ENCODE peak calls at places on chromosomes 12 and 14, in ten cellular contexts. W is SK-N-SH; J is esophagus squamous epithelium; D is CD4-positive, alpha-beta memory T cell; K is MM.1S; O is ovary; X is heart left ventricle; H is A549; L is vagina; Z is ascending aorta. G is an unnamed sample.

GRCh38 chr12:131333621-131334440 is 377.1 kb upstream of the SFSWAP start:
- DNase-seq in O (no peak), J (no peak), K (no peak), L (peak; percentile 91), X (no peak), D (no peak), H (no peak), Z (no peak), W (no peak), G (no peak)

GRCh38 chr12:95215925-95216324 is 1.3 kb downstream of the FGD6 start:
- DNase-seq in K (no peak), X (no peak), J (no peak), W (no peak), H (peak; percentile 41), Z (no peak), D (no peak), L (no peak), O (no peak), G (no peak)

GRCh38 chr12:3389911-3390310 is 101.1 kb upstream of the PRMT8 start:
- DNase-seq in K (no peak), H (no peak), D (no peak), X (no peak), Z (no peak), J (no peak), L (no peak), W (peak; percentile 36), O (no peak), G (no peak)

GRCh38 chr12:69555461-69555860 is 29.8 kb upstream of the CCT2 start:
- DNase-seq in D (no peak), Z (no peak), J (no peak), O (no peak), L (no peak), X (no peak), W (no peak), H (peak; percentile 51), K (no peak), G (no peak)

GRCh38 chr12:69151254-69151751 is 88.1 kb upstream of the CPSF6 start:
- DNase-seq in D (no peak), J (no peak), L (no peak), Z (no peak), O (no peak), X (no peak), W (no peak), K (no peak), H (no peak), G (no peak)

GRCh38 chr12:107903377-107904061 is 129.0 kb downstream of the ASCL4 start:
- DNase-seq in Z (no peak), W (peak; percentile 88), O (no peak), J (peak; percentile 1), K (peak; percentile 81), H (peak; percentile 47), X (peak; percentile 52), D (no peak), L (no peak), G (peak; percentile 47)

GRCh38 chr12:130713581-130713991 is 2.5 kb downstream of the RIMBP2 start:
- DNase-seq in X (no peak), K (no peak), Z (no peak), L (no peak), W (peak; percentile 51), O (peak; percentile 23), H (no peak), D (no peak), J (no peak), G (no peak)

GRCh38 chr14:105733081-105734065 is 207.0 kb downstream of the TMEM121 start:
- DNase-seq in K (no peak), H (no peak), O (no peak), J (no peak), Z (no peak), D (no peak), W (peak; percentile 11), X (no peak), L (peak; percentile 91), G (no peak)

GRCh38 chr12:51077930-51078329 is 5.5 kb downstream of the CSRNP2 start:
- DNase-seq in O (no peak), H (no peak), K (no peak), W (peak; percentile 22), Z (no peak), X (peak; percentile 41), D (no peak), J (no peak), L (no peak), G (no peak)

GRCh38 chr14:76955575-76956252 is 72.8 kb downstream of the IRF2BPL start:
- DNase-seq in J (no peak), D (peak; percentile 78), H (no peak), X (no peak), K (peak; percentile 27), Z (no peak), W (no peak), L (no peak), O (no peak), G (no peak)

GRCh38 chr12:55036326-55036725 is 16.6 kb downstream of the NEUROD4 start:
- DNase-seq in O (no peak), J (no peak), W (no peak), Z (no peak), D (peak; percentile 8), K (peak; percentile 9), X (no peak), H (no peak), L (no peak), G (no peak)

GRCh38 chr14:37596790-37597189 is 1.4 kb downstream of the TTC6 start:
- DNase-seq in H (no peak), Z (no peak), W (no peak), J (no peak), X (no peak), O (no peak), K (no peak), D (no peak), L (no peak), G (no peak)

GRCh38 chr14:58299665-58300202 is 1.4 kb downstream of the ARID4A start:
- DNase-seq in L (no peak), X (no peak), Z (no peak), K (no peak), O (no peak), H (no peak), W (no peak), J (no peak), D (no peak), G (no peak)

GRCh38 chr14:80658733-80659132 is 282.8 kb downstream of the CEP128 start:
- DNase-seq in X (no peak), D (no peak), H (no peak), K (no peak), Z (no peak), L (no peak), W (no peak), O (no peak), J (no peak), G (no peak)

GRCh38 chr12:114735011-114735410 is 51.0 kb upstream of the TBX3 start:
- DNase-seq in Z (no peak), K (no peak), O (no peak), D (no peak), L (no peak), W (no peak), H (no peak), J (no peak), X (no peak), G (no peak)

GRCh38 chr14:52911904-52912303 is 38.9 kb downstream of the FERMT2 start:
- DNase-seq in X (no peak), J (no peak), H (no peak), K (no peak), L (no peak), O (no peak), W (no peak), Z (no peak), D (no peak), G (no peak)

DNA sequence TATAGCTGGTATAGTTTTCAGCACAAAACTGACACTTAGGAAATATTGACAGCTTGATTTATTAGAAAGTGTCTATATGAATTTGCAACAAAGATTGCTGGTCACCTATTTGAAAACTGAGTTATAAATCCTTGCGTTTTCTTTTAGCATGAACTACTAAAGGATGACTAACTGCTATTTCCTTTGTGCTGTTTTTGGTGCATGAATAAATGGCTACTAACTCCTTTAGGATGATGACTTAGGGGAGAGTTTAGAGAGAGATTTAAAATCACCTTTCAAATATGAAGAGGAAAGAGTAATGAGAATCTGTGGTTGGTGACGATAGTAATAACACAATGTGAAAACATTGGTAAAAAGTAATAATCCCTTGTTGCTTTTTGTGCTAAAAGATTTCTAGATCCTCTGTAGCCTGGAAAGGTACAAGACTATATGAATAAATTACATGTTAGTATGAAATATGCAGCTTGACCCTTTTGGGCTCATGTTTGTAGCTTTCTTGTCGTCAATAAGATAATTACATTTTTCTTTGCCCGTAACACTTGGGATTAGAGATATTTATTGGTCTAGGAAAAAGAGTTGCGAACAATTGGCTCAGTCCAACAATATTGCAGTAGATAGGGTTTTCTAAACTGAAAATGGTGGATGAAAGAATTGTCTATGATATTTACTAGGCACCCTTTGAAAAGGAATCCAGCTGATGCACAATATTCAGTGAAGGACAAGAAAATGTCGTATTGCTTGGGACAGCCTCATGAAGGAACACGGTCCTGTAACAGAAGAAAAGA is 453.0 kb downstream of the ADAMTS20 start:
- DNase-seq in W (no peak), K (no peak), L (no peak), H (no peak), D (no peak), Z (no peak), O (no peak), X (no peak), J (no peak), G (no peak)
- H3K4me1 ChIP-seq in W (no peaks in the 10 kb centered on the region), K (no peaks in the 10 kb centered on the region), L (peaks cover 8% of the 10 kb centered on the region), H (no peaks in the 10 kb centered on the region), D (no peaks in the 10 kb centered on the region), Z (no peaks in the 10 kb centered on the region), O (no peaks in the 10 kb centered on the region), X (peaks cover 3% of the 10 kb centered on the region), J (no peaks in the 10 kb centered on the region), G (no peaks in the 10 kb centered on the region)

DNA sequence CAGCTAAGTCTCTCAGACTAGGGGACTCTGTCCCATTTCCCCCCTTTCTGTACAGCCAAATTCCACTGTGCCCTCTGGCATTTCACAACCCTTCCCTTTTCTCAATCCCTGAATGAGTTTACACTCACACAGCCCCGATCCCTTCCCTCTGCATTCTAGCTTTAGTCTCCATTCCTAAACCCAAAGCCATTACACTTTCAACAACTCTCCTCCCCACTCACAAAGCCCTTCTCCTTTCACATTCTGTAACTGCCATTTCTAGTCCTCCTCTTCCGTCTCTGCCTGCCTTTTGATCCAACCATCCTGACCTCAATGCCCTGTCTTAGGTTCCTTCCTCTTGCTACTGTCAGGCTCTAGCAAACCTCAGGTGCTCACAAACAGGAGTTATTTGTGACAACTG is 3.6 kb downstream of the ZFHX2 start:
- DNase-seq in L (no peak), X (no peak), O (no peak), H (no peak), K (no peak), Z (no peak), D (no peak), J (no peak), W (no peak), G (no peak)
- H3K4me3 ChIP-seq in L (no peak overlapping the region), X (no peak overlapping the region), O (no peak overlapping the region), H (no peak overlapping the region), K (no peak overlapping the region), Z (no peak overlapping the region), D (no peak overlapping the region), J (no peak overlapping the region), W (no peak overlapping the region), G (no peak overlapping the region)

GRCh38 chr12:121537814-121538698 is 42.8 kb downstream of the KDM2B start:
- DNase-seq in J (no peak), X (peak; percentile 28), O (peak; percentile 34), H (no peak), D (no peak), L (no peak), K (peak; percentile 19), Z (no peak), W (peak; percentile 79), G (no peak)
- H3K4me1 ChIP-seq in J (peaks cover 22% of the 10 kb centered on the region), X (peaks cover 46% of the 10 kb centered on the region), O (peaks cover 11% of the 10 kb centered on the region), H (peaks cover 26% of the 10 kb centered on the region), D (peaks cover 48% of the 10 kb centered on the region), L (peaks cover 43% of the 10 kb centered on the region), K (peaks cover 6% of the 10 kb centered on the region), Z (peaks cover 8% of the 10 kb centered on the region), W (peaks cover 4% of the 10 kb centered on the region), G (peaks cover 13% of the 10 kb centered on the region)

GRCh38 chr12:53454710-53455109 is 2.8 kb downstream of the PCBP2 start:
- DNase-seq in W (peak; percentile 58), K (peak; percentile 38), X (no peak), D (no peak), O (no peak), H (no peak), L (no peak), J (no peak), Z (no peak), G (no peak)
- H3K4me3 ChIP-seq in W (peak overlapping the region; percentile 68), K (peak overlapping the region; percentile 95), X (no peak overlapping the region), D (no peak overlapping the region), O (no peak overlapping the region), H (no peak overlapping the region), L (no peak overlapping the region), J (no peak overlapping the region), Z (no peak overlapping the region), G (no peak overlapping the region)

G was measured in iPS DF 6.9.